ENCODE peak calls at places on chromosomes 16 and 17, in eight cellular contexts. G is naive thymus-derived CD4-positive, alpha-beta T cell; K is neuronal stem cell; W is A549; M is mammary epithelial cell; I is pancreas; E is psoas muscle; U is cardiac muscle cell. T is an unnamed sample. For H3K4me1, the result is how much of the 10 kb centered on the place peaks cover.

GRCh38 chr16:11410382-11411058 is 65.3 kb downstream of the RMI2 start:
- DNase-seq in G (no peak), E (no peak), M (no peak), I (peak), W (no peak), U (no peak), K (no peak), T (no peak)

GRCh38 chr17:50487213-50488096 is 8.8 kb downstream of the RSAD1 start:
- DNase-seq in K (no peak), I (no peak), G (no peak), U (no peak), W (no peak), M (peak), E (peak), T (peak)

GRCh38 chr16:71479420-71479819 is 9.7 kb downstream of the ZNF19 start:
- DNase-seq in K (no peak), W (no peak), E (no peak), U (peak), I (no peak), M (no peak), G (no peak), T (no peak)

GRCh38 chr17:55158439-55158838 is 106.3 kb upstream of the HLF start:
- DNase-seq in U (no peak), M (peak), W (no peak), G (no peak), I (no peak), E (no peak), K (no peak), T (no peak)

GRCh38 chr16:47924950-47925349 is 230.8 kb downstream of the ABCC12 start:
- DNase-seq in U (no peak), G (no peak), I (no peak), K (no peak), E (no peak), M (no peak), W (no peak), T (no peak)

GRCh38 chr17:77049440-77049839 is 91.3 kb upstream of the SEC14L1 start:
- DNase-seq in W (no peak), G (no peak), U (peak), M (no peak), I (no peak), K (no peak), E (no peak), T (no peak)

GRCh38 chr17:42675348-42675983 is 1.3 kb downstream of the PLEKHH3 start:
- DNase-seq in K (no peak), M (no peak), W (no peak), I (peak), E (peak), U (peak), G (no peak), T (no peak)

GRCh38 chr16:89722392-89723278 is 1.3 kb downstream of the ZNF276 start:
- DNase-seq in E (peak), K (no peak), G (peak), U (no peak), I (peak), W (no peak), M (peak), T (peak)

GRCh38 chr16:3878610-3879009 is 1.9 kb downstream of the CREBBP start:
- DNase-seq in I (no peak), U (no peak), M (no peak), K (no peak), W (no peak), G (no peak), E (no peak), T (no peak)

GRCh38 chr16:3876695-3877094 is 3.8 kb downstream of the CREBBP start:
- DNase-seq in W (no peak), U (peak), E (no peak), G (no peak), I (no peak), K (no peak), M (no peak), T (no peak)

GRCh38 chr16:3874794-3875692 is 5.5 kb downstream of the CREBBP start:
- DNase-seq in W (no peak), G (no peak), U (no peak), E (no peak), K (no peak), I (no peak), M (no peak), T (no peak)

GRCh38 chr16:3874242-3874641 is 6.3 kb downstream of the CREBBP start:
- DNase-seq in K (no peak), I (no peak), W (no peak), U (no peak), E (no peak), M (no peak), G (no peak), T (no peak)

DNA sequence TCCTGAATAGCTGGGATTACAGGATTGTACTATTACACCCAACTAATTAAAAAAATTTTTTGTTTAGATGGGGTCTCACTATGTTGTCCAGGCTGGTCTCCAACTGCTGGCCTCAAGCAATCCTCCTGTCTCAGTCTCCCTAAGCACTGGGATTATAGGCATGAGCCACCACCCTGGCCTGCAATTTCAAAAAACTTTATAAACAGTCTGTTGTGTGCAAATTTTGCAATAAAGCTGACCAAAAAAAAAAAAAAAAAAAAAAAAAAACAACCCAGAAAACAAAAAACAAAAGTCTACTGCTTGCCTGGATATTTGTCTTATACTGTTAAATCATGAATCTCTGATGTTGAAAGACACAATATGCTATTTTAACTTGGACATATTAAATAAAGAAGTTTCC is 4.4 kb downstream of the CREBBP start:
- DNase-seq in M (no peak), I (no peak), G (no peak), K (no peak), E (no peak), W (no peak), U (no peak), T (no peak)
- H3K4me1 ChIP-seq in M (under half), I (under half), G (half or more), K (under half), E (half or more), W (under half), U (half or more), T (under half)

GRCh38 chr17:64498308-64499203 is 1.7 kb upstream of the POLG2 start:
- DNase-seq in U (peak), W (no peak), K (no peak), M (peak), I (no peak), E (no peak), G (no peak), T (no peak)
- H3K4me1 ChIP-seq in U (under half), W (half or more), K (under half), M (half or more), I (under half), E (under half), G (under half), T (half or more)

GRCh38 chr17:83100853-83101391 is 21.5 kb downstream of the METRNL start:
- DNase-seq in I (no peak), U (no peak), E (no peak), M (no peak), K (no peak), W (no peak), G (no peak), T (no peak)
- H3K4me1 ChIP-seq in I (under half), U (under half), E (under half), M (under half), K (under half), W (under half), G (under half), T (under half)

GRCh38 chr17:29717817-29718216 is 95.1 kb upstream of the CORO6 start:
- DNase-seq in W (no peak), G (no peak), I (no peak), M (no peak), U (no peak), K (no peak), E (no peak), T (peak)

GRCh38 chr17:29718446-29719039 is 95.8 kb upstream of the CORO6 start:
- DNase-seq in M (no peak), W (no peak), U (no peak), K (no peak), I (no peak), E (no peak), G (no peak), T (no peak)

GRCh38 chr17:29722411-29723198 is 99.9 kb upstream of the CORO6 start:
- DNase-seq in U (peak), W (no peak), K (no peak), I (no peak), E (no peak), M (no peak), G (no peak), T (no peak)

GRCh38 chr17:29719469-29719868 is 96.8 kb upstream of the CORO6 start:
- DNase-seq in I (no peak), E (no peak), M (no peak), G (no peak), K (no peak), W (no peak), U (no peak), T (no peak)

GRCh38 chr17:29720471-29720990 is 97.8 kb upstream of the CORO6 start:
- DNase-seq in K (no peak), W (no peak), I (no peak), E (no peak), G (no peak), M (no peak), U (no peak), T (no peak)
- H3K4me1 ChIP-seq in K (under half), W (under half), I (under half), E (half or more), G (under half), M (under half), U (under half), T (under half)

GRCh38 chr17:57988301-57989010 is 402 bp upstream of the VEZF1 start:
- DNase-seq in M (peak), U (peak), I (peak), E (peak), W (peak), K (peak), G (peak), T (peak)
- H3K4me1 ChIP-seq in M (under half), U (under half), I (under half), E (half or more), W (half or more), K (under half), G (under half), T (under half)

DNA sequence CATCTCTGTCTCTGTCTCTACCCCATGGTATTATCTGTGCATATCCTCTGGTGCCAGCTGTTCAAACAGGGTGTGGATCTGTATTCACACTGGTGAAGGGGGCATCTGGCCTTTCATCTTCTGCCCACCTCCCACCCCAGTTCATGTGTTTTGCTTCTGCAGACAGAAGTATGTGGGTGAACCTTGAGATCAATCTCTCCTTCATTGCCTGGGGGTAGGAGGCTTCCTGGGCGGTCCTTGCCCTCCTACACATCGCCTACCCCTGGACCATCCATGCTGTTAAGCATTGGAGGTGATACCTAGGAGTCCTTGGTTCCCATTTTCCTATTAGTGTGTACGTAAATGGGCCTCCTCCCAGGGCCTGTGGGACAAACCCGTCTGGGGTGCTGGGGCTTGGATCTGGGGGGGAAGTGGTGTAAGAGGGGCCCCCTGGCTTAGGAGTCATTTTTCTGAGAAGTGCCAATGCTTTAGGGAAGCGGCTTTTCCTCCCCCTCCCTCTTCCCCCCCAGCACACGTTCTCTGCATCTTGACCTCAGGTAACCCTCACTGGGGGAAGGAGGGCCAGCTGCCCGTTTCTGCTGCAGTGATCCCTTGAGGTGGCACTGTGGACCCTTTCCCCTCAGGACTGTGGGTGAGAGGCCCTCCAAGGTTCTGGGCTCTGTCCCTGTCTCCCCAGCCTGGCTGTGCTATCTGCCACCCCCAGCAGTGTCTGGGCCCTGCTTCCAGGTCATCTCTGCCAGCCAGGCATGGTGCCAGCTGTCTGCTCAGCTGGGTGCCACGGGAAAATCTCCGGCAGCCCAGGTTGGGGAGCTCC is 21.2 kb downstream of the RARA start:
- DNase-seq in M (no peak), K (no peak), I (peak), G (no peak), U (no peak), W (no peak), E (no peak), T (no peak)
- H3K4me1 ChIP-seq in M (under half), K (under half), I (half or more), G (half or more), U (under half), W (half or more), E (half or more), T (under half)

GRCh38 chr17:75346906-75347305 is 57.7 kb upstream of the SLC25A19 start:
- DNase-seq in I (no peak), G (no peak), U (no peak), E (no peak), W (no peak), K (peak), M (peak), T (no peak)

GRCh38 chr17:75350029-75350428 is 55.4 kb downstream of the GRB2 start:
- DNase-seq in K (no peak), M (no peak), G (no peak), E (no peak), W (no peak), I (no peak), U (no peak), T (no peak)

GRCh38 chr17:75349589-75349988 is 55.9 kb downstream of the GRB2 start:
- DNase-seq in M (no peak), K (no peak), E (no peak), U (no peak), W (no peak), G (no peak), I (no peak), T (no peak)

GRCh38 chr17:75350706-75351105 is 54.8 kb downstream of the GRB2 start:
- DNase-seq in K (peak), W (no peak), U (no peak), I (no peak), M (no peak), E (no peak), G (no peak), T (no peak)

GRCh38 chr17:75348386-75349012 is 57.0 kb downstream of the GRB2 start:
- DNase-seq in U (no peak), M (no peak), E (no peak), I (no peak), G (no peak), W (no peak), K (no peak), T (no peak)
- H3K4me1 ChIP-seq in U (under half), M (under half), E (half or more), I (under half), G (half or more), W (under half), K (under half), T (under half)